ENCODE peak calls at places on chromosome 16, in five cellular contexts. N is bronchial epithelial cell, E is SK-N-SH, V is psoas muscle, R is IMR-90. O is an unnamed sample.

GRCh38 chr16:73056911-73057310 is 9.0 kb upstream of the ZFHX3 start:
- DNase-seq in V (no peak), R (no peak), E (no peak), N (no peak), O (no peak)

GRCh38 chr16:14014284-14014625 is 56.9 kb upstream of the MRTFB start:
- DNase-seq in E (no peak), V (no peak), R (no peak), N (peak), O (no peak)

GRCh38 chr16:50246299-50247122 is 19.8 kb upstream of the ADCY7 start:
- DNase-seq in E (peak), V (no peak), N (no peak), R (no peak), O (no peak)

GRCh38 chr16:85140455-85141012 is 28.3 kb upstream of the CIBAR2 start:
- DNase-seq in R (no peak), E (no peak), N (no peak), V (no peak), O (no peak)

GRCh38 chr16:88622866-88623265 is 15.5 kb upstream of the IL17C start:
- DNase-seq in E (no peak), N (no peak), V (no peak), R (no peak), O (no peak)

GRCh38 chr16:22624038-22624656 is 113.5 kb downstream of the NPIPB5 start:
- DNase-seq in V (no peak), E (peak), R (no peak), N (no peak), O (no peak)

GRCh38 chr16:78742501-78743283 is 643.2 kb downstream of the WWOX start:
- DNase-seq in V (peak), R (peak), E (no peak), N (no peak), O (no peak)

GRCh38 chr16:29844575-29845331 is 18.3 kb downstream of the CDIPT start:
- DNase-seq in N (no peak), V (peak), R (no peak), E (no peak), O (no peak)

GRCh38 chr16:11094838-11095565 is 150.6 kb downstream of the CLEC16A start:
- DNase-seq in V (no peak), R (no peak), E (no peak), N (no peak), O (no peak)

GRCh38 chr16:48053346-48053745 is 102.4 kb downstream of the ABCC12 start:
- DNase-seq in N (peak), R (peak), V (no peak), E (no peak), O (peak)

DNA sequence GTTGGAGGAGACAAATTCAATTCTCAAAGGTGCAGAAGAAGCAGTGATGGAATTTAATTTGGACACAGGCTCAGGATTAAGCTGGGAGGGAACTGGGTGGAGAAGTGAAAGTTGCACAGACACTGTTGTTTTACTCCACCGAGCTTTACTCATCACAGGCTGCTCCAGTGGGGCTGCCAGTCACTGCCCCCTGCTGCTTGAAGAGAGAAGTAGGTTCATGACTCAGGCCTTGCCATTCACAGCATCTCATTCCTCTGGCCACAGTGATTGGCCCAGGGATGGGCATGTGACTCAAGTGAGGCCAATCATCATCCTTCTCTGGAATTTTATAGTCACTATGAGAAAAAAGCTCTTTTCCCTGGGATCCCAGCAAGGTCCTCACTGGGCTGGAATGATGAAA is 11.8 kb downstream of the GNAO1 start:
- DNase-seq in R (peak), N (peak), V (peak), E (peak), O (peak)
- TF ChIP-seq CTCF in R (peak), N (peak), V (no peak), E (peak), O (peak)

GRCh38 chr16:106623-107324 is 28.7 kb downstream of the MPG start:
- DNase-seq in V (no peak), N (peak), R (peak), E (peak), O (peak)
- TF ChIP-seq CTCF in V (peak), N (peak), R (peak), E (peak), O (peak)

DNA sequence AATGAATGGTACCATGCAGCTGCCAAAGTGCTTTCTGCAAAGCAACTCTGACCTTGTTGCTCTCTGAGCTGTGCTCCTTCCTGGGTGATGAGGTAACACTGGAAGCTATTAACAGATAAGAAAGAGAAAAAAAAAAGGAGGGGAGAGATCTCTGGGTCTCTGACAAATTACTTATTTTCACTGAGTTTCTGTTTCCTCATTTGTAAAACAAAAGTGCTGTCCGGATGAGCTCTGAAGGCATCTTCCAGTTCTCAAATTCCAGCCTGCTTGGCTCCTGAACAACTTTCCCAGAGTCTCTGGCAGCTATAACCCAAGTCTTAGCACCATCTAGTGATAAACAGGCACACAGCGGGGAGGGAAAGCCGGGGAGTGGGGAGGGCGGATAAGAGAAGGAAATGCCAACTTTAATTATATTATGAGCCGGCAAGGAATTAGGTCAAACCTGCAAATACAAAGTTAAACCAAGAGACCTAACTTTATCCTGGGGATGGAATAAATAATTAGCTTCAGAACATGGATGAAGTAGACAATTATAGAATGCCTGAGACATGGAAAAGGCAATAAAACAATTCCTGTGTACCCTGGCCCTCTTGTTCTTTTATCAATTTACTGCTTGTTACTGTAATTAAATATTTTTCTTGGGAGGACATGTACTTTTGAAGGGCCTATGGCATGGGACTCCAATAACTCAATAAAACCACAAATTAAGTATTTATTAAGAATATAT is 61.3 kb upstream of the KIFC3 start:
- DNase-seq in R (peak), V (peak), E (peak), N (peak), O (peak)
- TF ChIP-seq CTCF in R (peak), V (peak), E (peak), N (peak), O (peak)

DNA sequence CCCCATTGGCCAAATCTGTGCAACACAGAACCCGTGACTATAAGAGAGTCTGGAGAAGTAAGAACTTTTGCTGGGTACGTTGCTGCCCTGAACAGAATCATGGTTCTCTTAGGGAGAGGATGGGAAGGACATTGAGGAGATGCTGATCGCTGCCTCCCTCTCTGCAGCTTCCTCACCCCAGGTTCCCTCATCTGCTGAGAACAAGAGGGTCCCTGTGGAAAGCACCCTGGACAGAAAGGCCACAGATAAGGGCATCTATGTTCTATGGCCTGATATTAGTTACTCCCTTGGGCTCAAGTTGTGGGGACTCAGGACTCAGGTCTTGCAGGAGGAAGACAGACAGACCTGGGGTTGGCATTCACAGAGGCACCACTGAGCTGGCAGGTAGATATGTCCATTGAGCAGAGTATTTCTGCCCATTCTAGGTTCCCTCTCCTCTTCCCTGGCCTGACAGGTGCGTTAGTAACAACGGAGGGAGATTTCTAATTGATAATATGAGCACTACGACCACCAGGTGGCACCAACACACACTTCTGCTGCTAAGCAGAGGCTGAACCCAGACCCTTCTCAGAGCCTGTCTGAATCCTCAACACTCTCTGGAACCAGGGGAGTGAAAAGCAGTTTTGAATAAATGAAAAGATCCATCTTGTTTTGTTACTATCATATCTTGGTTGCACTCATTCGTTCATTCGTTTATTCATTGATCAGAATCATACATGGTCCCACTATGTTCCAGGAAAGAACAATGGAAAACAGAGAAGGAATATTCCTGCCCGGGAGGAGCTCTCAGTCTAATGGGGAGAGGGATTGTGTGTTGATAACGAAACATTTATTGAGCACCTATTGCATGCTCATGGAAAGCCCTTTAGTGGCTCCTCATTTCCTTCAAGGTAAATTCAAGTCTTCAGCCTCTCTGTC is 56.4 kb downstream of the SLC6A2 start:
- DNase-seq in N (peak), E (peak), R (peak), V (peak), O (peak)
- TF ChIP-seq CTCF in N (peak), E (peak), R (peak), V (peak), O (peak)

GRCh38 chr16:68085259-68086071 is at the start of gene NFATC3:
- DNase-seq in E (peak), V (peak), N (peak), R (peak), O (peak)
- TF ChIP-seq CTCF in E (no peak), V (peak), N (no peak), R (no peak), O (no peak)